ENCODE peak calls at places on chromosomes 3 and 15, in ten cellular contexts. D is stimulated activated CD8-positive, alpha-beta memory T cell treated with anti-CD3 and anti-CD28 coated beads, Interleukin-2, amount 100 ng/mL, for 48 hours; M is HT-29; H is amniotic stem cell; F is neural crest cell; Z is mesothelial cell of epicardium; C is EL; X is GM13977; N is colonic mucosa; U is IMR-90. S is an unnamed sample.
A peak's percentile ranks its signal among the peaks of the same experiment; 100 is the strongest.

GRCh38 chr3:157786216-157786615 is 283.0 kb upstream of the VEPH1 start:
- DNase-seq in N (no peak), Z (no peak), M (no peak), U (peak; percentile 86), X (no peak), F (no peak), D (no peak), C (peak; percentile 92), H (peak; percentile 55), S (no peak)

GRCh38 chr15:53675832-53676231 is 83.6 kb downstream of the WDR72 start:
- DNase-seq in U (no peak), F (no peak), N (no peak), D (no peak), Z (no peak), C (no peak), X (no peak), M (no peak), H (no peak), S (no peak)

GRCh38 chr3:64150527-64151238 is 74.6 kb downstream of the PRICKLE2 start:
- DNase-seq in X (no peak), U (peak; percentile 99), F (no peak), M (peak; percentile 67), Z (peak; percentile 71), C (peak; percentile 75), H (peak; percentile 78), D (no peak), N (peak; percentile 86), S (no peak)

GRCh38 chr3:186724911-186725310 is 7.8 kb downstream of the KNG1 start:
- DNase-seq in C (no peak), F (no peak), D (no peak), Z (no peak), U (no peak), X (no peak), M (no peak), N (no peak), H (no peak), S (no peak)

GRCh38 chr15:67101981-67102929 is 36.9 kb downstream of the SMAD3 start:
- DNase-seq in F (no peak), N (no peak), C (peak; percentile 50), D (no peak), M (no peak), Z (no peak), U (peak; percentile 87), X (peak; percentile 62), H (no peak), S (no peak)

GRCh38 chr3:130488288-130488687 is 28.7 kb upstream of the COL6A6 start:
- DNase-seq in X (no peak), H (peak; percentile 56), M (no peak), C (no peak), F (no peak), D (no peak), U (no peak), Z (no peak), N (no peak), S (no peak)

GRCh38 chr3:42830437-42831320 is 21.4 kb downstream of the ACKR2 start:
- DNase-seq in Z (no peak), F (no peak), M (no peak), C (no peak), U (peak; percentile 21), H (no peak), N (no peak), X (no peak), D (no peak), S (peak; percentile 17)

GRCh38 chr15:56244237-56244810 is 645 bp upstream of the RFX7 start:
- DNase-seq in F (peak; percentile 49), H (peak; percentile 46), M (peak; percentile 67), C (peak; percentile 85), D (peak; percentile 2), U (peak; percentile 67), N (peak; percentile 70), Z (peak; percentile 53), X (peak; percentile 55), S (peak; percentile 46)

GRCh38 chr3:170267793-170268192 is 45.6 kb downstream of the PRKCI start:
- DNase-seq in U (no peak), C (no peak), M (no peak), H (no peak), F (no peak), X (no peak), N (no peak), Z (no peak), D (no peak), S (no peak)

GRCh38 chr15:28994830-28995180 is 109.0 kb downstream of the APBA2 start:
- DNase-seq in U (no peak), H (no peak), D (no peak), F (peak; percentile 33), C (no peak), M (no peak), Z (no peak), N (no peak), X (no peak), S (no peak)

GRCh38 chr3:176106380-176106779 is 1090.9 kb downstream of the TBL1XR1 start:
- DNase-seq in F (no peak), U (peak; percentile 8), C (no peak), M (no peak), Z (no peak), N (no peak), X (no peak), D (no peak), H (no peak), S (no peak)

GRCh38 chr15:69071265-69071664 is 56.8 kb downstream of the NOX5 start:
- DNase-seq in D (no peak), M (no peak), F (no peak), X (no peak), H (no peak), C (no peak), Z (no peak), U (no peak), N (no peak), S (no peak)

GRCh38 chr3:62611541-62612240 is 238.3 kb upstream of the FEZF2 start:
- DNase-seq in U (peak; percentile 26), F (no peak), Z (no peak), N (no peak), M (no peak), C (peak; percentile 48), H (no peak), D (no peak), X (no peak), S (no peak)

GRCh38 chr3:182198345-182198744 is 486.6 kb downstream of the SOX2 start:
- DNase-seq in F (no peak), H (no peak), X (no peak), D (no peak), N (no peak), C (no peak), Z (no peak), M (no peak), U (no peak), S (no peak)

GRCh38 chr3:172156309-172156998 is 117.1 kb downstream of the FNDC3B start:
- DNase-seq in H (no peak), U (no peak), Z (no peak), C (no peak), D (no peak), X (no peak), M (peak; percentile 65), F (no peak), N (no peak), S (peak; percentile 35)

GRCh38 chr15:45921376-45921775 is 286.5 kb downstream of the SQOR start:
- DNase-seq in Z (no peak), F (no peak), D (no peak), M (peak; percentile 35), X (no peak), H (no peak), N (peak; percentile 18), U (no peak), C (no peak), S (no peak)

GRCh38 chr3:51975857-51976549 is 1.1 kb downstream of the ABHD14A start:
- DNase-seq in C (peak; percentile 61), D (no peak), F (peak; percentile 66), N (peak; percentile 81), H (no peak), U (peak; percentile 64), X (no peak), Z (peak; percentile 69), M (no peak), S (peak; percentile 75)

GRCh38 chr3:52388348-52388821 is 56.5 kb downstream of the SEMA3G start:
- DNase-seq in X (no peak), C (no peak), Z (no peak), D (no peak), M (no peak), U (no peak), N (no peak), F (no peak), H (no peak), S (peak; percentile 79)

GRCh38 chr3:56928379-56929068 is 126.8 kb upstream of the ARHGEF3 start:
- DNase-seq in M (no peak), U (no peak), Z (no peak), X (no peak), H (no peak), F (no peak), N (no peak), D (no peak), C (peak; percentile 20), S (no peak)